ENCODE peak calls at places on chromosomes 7 and 10, in eight cellular contexts. C is heart left ventricle, D is adipocyte, X is cardiac muscle cell, I is PC-9, Z is heart right ventricle, L is spleen, T is stomach. M is an unnamed sample. For H3K4me1, the result is how much of the 10 kb centered on the place peaks cover.

GRCh38 chr7:108196004-108196403 is 65.8 kb upstream of the LAMB4 start:
- DNase-seq in L (no peak), C (no peak), I (no peak), D (peak), T (no peak), Z (no peak), X (no peak), M (no peak)

GRCh38 chr10:23390809-23391208 is 46.2 kb upstream of the C10orf67 start:
- DNase-seq in D (no peak), X (no peak), L (no peak), Z (no peak), I (no peak), T (no peak), C (no peak), M (no peak)

GRCh38 chr7:31336202-31337035 is 4.1 kb downstream of the NEUROD6 start:
- DNase-seq in Z (no peak), I (no peak), T (no peak), X (peak), C (no peak), D (no peak), L (no peak), M (no peak)

GRCh38 chr10:5155951-5156350 is 29.0 kb downstream of the AKR1C8 start:
- DNase-seq in Z (no peak), C (no peak), L (no peak), T (no peak), X (no peak), I (no peak), D (no peak), M (no peak)

GRCh38 chr7:128841961-128842673 is 11.9 kb downstream of the FLNC start:
- DNase-seq in C (no peak), T (peak), L (no peak), X (peak), D (peak), Z (peak), I (peak), M (no peak)

GRCh38 chr7:47795631-47796030 is 152.6 kb downstream of the PKD1L1 start:
- DNase-seq in C (no peak), X (no peak), I (no peak), T (no peak), D (peak), L (no peak), Z (no peak), M (no peak)

GRCh38 chr10:75211007-75211735 is 575 bp downstream of the VDAC2 start:
- DNase-seq in T (peak), C (no peak), Z (no peak), L (no peak), D (peak), X (peak), I (no peak), M (no peak)

GRCh38 chr10:112832361-112832878 is 117.6 kb upstream of the TCF7L2 start:
- DNase-seq in C (no peak), T (no peak), Z (no peak), I (peak), X (no peak), D (no peak), L (no peak), M (no peak)

GRCh38 chr10:110426294-110427153 is 71.2 kb upstream of the DUSP5 start:
- DNase-seq in X (no peak), I (no peak), L (no peak), Z (no peak), C (peak), D (peak), T (no peak), M (no peak)

GRCh38 chr7:6392712-6393666 is 54.8 kb downstream of the DAGLB start:
- DNase-seq in I (peak), D (peak), T (peak), L (peak), C (peak), X (peak), Z (peak), M (peak)

GRCh38 chr7:96121752-96122151 is 200.1 kb downstream of the SLC25A13 start:
- DNase-seq in I (no peak), X (no peak), L (no peak), Z (no peak), T (no peak), C (no peak), D (no peak), M (no peak)

GRCh38 chr7:73920406-73921134 is 59.6 kb downstream of the TMEM270 start:
- DNase-seq in I (no peak), X (no peak), T (no peak), C (no peak), L (peak), Z (no peak), D (no peak), M (no peak)

GRCh38 chr7:44964831-44965440 is 13.9 kb downstream of the MYO1G start:
- DNase-seq in D (no peak), L (no peak), C (no peak), T (no peak), X (no peak), I (no peak), Z (no peak), M (no peak)

GRCh38 chr10:93126484-93127052 is 52.9 kb downstream of the CYP26A1 start:
- DNase-seq in X (no peak), Z (no peak), C (no peak), D (no peak), T (no peak), I (no peak), L (no peak), M (no peak)

GRCh38 chr7:132836746-132837145 is 245.1 kb downstream of the CHCHD3 start:
- DNase-seq in L (no peak), I (no peak), C (no peak), T (no peak), D (no peak), Z (no peak), X (no peak), M (no peak)

GRCh38 chr10:14543048-14543903 is 212.6 kb upstream of the FRMD4A start:
- DNase-seq in I (no peak), C (peak), L (peak), Z (no peak), T (no peak), D (no peak), X (no peak), M (no peak)

GRCh38 chr7:141533149-141533949 is 17.9 kb upstream of the AGK start:
- DNase-seq in D (peak), I (peak), C (peak), T (peak), Z (peak), X (peak), L (peak), M (no peak)

GRCh38 chr10:122497241-122497640 is 35.9 kb downstream of the HTRA1 start:
- DNase-seq in L (no peak), I (no peak), D (no peak), T (no peak), X (no peak), Z (no peak), C (no peak), M (no peak)

GRCh38 chr10:132793871-132794849 is 8.2 kb upstream of the NKX6-2 start:
- DNase-seq in Z (no peak), D (no peak), I (no peak), L (no peak), X (no peak), C (no peak), T (no peak), M (no peak)

GRCh38 chr7:126689037-126689436 is 563.7 kb downstream of the GRM8 start:
- DNase-seq in C (no peak), T (no peak), Z (no peak), D (no peak), X (no peak), I (no peak), L (no peak), M (no peak)

GRCh38 chr7:115229401-115230083 is 307.6 kb downstream of the MDFIC start:
- DNase-seq in D (no peak), L (no peak), T (no peak), Z (no peak), C (no peak), X (no peak), I (no peak), M (no peak)

GRCh38 chr10:25753776-25754175 is 180.3 kb upstream of the MYO3A start:
- DNase-seq in C (no peak), D (no peak), X (no peak), L (no peak), T (no peak), Z (no peak), I (no peak), M (no peak)

GRCh38 chr7:148903504-148903903 is 19.4 kb upstream of the EZH2 start:
- DNase-seq in T (no peak), X (no peak), D (no peak), Z (no peak), C (no peak), L (no peak), I (no peak), M (no peak)

GRCh38 chr10:24561453-24561852 is 162.2 kb downstream of the ARHGAP21 start:
- DNase-seq in C (no peak), Z (no peak), L (no peak), X (no peak), I (no peak), T (no peak), D (peak), M (no peak)

GRCh38 chr10:3785849-3786290 is 861 bp upstream of the KLF6 start:
- DNase-seq in C (peak), Z (peak), X (peak), L (no peak), I (peak), D (peak), T (no peak), M (no peak)

DNA sequence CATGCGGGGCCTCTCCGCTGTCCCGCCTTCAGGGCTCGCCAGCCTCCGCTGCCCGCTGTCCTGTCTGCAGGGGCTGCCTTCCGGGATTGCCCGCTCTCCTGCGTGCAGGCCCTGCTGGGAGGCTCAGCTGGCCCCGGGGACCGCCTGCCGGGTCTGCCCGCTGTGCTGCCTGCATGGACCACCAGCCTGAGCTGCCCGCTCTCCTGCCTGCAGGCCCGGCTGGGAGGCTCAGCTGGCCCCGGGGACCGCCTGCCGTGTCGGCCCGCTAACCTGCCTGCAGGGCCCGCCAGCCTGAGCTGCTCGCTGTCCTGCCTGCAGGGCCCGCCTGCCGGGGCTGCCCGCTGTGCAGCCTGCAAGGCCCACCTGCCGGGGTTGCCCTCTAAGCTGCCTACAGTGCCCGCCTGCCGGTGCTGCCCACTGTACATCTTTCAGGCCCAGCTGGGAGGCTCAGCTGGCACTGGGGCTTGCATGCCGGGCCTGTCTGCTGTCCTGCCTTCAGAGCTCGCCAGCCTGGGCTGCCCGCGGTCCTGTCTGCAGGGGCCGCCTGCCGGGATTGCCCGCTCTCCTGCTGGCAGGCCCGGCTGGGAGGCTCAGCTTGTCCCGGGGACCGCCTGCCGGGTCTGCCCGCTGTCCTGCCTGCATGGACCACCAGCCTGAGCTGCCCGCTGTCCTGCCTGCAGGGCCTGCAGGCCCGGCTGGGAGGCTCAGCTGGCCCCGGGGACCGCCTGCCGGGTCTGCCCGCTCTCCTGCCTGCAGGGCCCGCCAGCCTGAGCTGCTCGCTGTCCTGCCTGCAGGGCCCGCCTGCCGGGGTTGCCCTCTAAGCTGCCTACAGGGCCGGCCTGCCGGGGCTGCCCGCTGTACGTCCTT is 165.1 kb downstream of the GLRX3 start:
- DNase-seq in Z (peak), C (no peak), I (no peak), D (no peak), X (no peak), L (peak), T (no peak), M (no peak)
- H3K4me3 ChIP-seq in Z (peak), C (peak), I (no peak), D (peak), X (no peak), L (peak), T (no peak), M (no peak)

DNA sequence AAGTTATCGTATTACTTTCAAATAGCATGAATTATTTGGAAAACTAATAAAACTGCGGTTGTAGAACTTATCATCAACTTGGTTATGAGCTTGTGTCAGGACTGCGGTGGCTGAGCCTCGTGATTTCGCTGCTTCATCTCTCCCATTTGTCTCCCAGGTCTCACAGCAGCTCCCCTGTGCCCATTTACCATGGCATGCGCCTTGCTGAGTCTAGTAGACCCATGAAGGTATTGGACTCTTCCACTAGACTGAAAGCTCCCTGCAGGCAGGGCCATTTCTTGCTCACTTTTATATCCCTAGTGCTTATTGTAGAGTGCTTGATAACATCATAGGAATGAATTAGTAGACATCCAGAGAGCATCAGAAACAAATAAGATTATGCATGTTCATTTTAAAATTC is 53.8 kb downstream of the CPXM2 start:
- DNase-seq in D (no peak), Z (no peak), T (no peak), C (no peak), L (no peak), I (no peak), X (no peak), M (peak)
- H3K4me1 ChIP-seq in D (under half), Z (under half), T (under half), C (under half), L (under half), I (under half), X (under half), M (under half)

DNA sequence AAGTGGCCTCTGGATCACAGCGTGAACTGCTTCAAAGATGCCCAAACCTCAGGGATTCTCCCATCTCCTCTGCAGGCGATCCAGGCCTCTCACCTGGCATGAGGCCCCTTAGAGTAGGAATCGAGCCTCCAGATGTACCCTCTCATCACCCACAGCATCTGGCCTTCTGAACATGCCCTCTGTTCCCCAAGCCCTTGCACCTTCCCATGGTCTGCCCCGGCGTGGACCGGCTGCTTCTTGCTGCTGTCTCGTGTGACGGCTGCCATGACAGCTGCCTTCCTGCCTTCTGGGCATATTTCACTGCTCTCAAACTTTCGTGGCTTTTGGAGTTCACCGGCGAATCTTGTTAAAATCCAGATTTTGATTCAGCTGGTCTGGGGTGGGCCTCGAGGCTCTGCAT is 157.2 kb upstream of the NPS start:
- DNase-seq in T (no peak), D (no peak), I (no peak), X (no peak), C (no peak), Z (no peak), L (no peak), M (no peak)
- H3K4me3 ChIP-seq in T (no peak), D (no peak), I (no peak), X (no peak), C (no peak), Z (no peak), L (no peak), M (no peak)

GRCh38 chr10:8052344-8052969 is 2.0 kb upstream of the GATA3 start:
- DNase-seq in T (no peak), X (no peak), C (no peak), D (no peak), Z (no peak), L (no peak), I (no peak), M (no peak)

GRCh38 chr10:8054243-8054497 is 318 bp upstream of the GATA3 start:
- DNase-seq in T (no peak), C (no peak), L (no peak), I (no peak), Z (no peak), D (peak), X (no peak), M (no peak)

GRCh38 chr10:8054498-8055407 is at the start of gene GATA3:
- DNase-seq in I (peak), X (peak), D (peak), C (peak), Z (peak), T (peak), L (peak), M (peak)

GRCh38 chr10:8052970-8053445 is 1.5 kb upstream of the GATA3 start:
- DNase-seq in X (no peak), T (no peak), Z (no peak), L (no peak), I (no peak), D (no peak), C (no peak), M (no peak)

DNA sequence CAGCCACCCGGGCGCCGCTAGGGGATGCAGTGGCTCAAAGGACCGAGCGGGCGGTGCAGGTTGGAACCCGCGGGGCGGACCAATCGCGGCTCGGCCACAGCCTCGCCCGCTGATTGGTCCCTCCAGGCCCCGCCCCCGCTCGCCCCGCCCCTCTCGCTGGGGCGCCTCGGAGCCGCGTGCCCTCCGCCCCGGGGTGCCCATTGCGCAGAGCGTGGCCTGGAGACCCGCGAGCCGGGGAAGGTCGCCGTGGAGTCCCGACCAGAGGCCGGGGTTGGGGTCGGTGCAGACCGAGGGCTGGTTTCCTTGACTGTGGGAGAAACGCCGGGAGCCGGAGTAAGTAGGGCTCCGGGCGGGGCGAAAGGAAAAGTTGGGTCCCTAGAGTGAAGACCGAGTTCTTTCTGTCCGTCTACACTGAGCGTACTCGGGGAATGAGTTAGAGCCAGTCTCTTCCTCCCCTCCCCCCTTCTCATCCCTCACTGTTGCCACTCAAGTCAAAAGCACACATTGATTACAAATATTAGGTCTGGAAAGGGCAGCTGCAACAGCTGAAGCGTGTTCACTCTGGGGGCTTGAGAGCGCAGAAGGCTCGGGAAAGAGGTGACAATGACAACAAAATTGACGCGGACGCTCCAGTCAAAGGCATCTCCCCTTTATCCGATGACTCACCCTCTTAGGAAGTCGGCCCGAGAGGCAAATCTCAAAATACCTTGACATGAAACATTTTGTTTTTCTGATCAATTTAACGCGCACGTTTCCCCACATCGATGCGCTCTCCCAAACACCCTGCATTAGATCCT is 844 bp upstream of the GATA3 start:
- DNase-seq in D (peak), C (peak), L (peak), T (peak), I (peak), Z (peak), X (peak), M (peak)
- H3K4me1 ChIP-seq in D (under half), C (half or more), L (half or more), T (half or more), I (under half), Z (half or more), X (under half), M (under half)

GRCh38 chr10:124918906-124919305 is 23.0 kb upstream of the ZRANB1 start:
- DNase-seq in L (no peak), T (no peak), C (no peak), I (no peak), D (peak), X (no peak), Z (no peak), M (no peak)
- H3K4me3 ChIP-seq in L (no peak), T (peak), C (peak), I (peak), D (peak), X (no peak), Z (no peak), M (no peak)

GRCh38 chr7:105112440-105113418 is 98.7 kb downstream of the KMT2E start:
- DNase-seq in C (no peak), L (no peak), X (no peak), T (peak), I (no peak), D (no peak), Z (no peak), M (no peak)
- H3K4me1 ChIP-seq in C (under half), L (under half), X (under half), T (under half), I (under half), D (under half), Z (under half), M (under half)

DNA sequence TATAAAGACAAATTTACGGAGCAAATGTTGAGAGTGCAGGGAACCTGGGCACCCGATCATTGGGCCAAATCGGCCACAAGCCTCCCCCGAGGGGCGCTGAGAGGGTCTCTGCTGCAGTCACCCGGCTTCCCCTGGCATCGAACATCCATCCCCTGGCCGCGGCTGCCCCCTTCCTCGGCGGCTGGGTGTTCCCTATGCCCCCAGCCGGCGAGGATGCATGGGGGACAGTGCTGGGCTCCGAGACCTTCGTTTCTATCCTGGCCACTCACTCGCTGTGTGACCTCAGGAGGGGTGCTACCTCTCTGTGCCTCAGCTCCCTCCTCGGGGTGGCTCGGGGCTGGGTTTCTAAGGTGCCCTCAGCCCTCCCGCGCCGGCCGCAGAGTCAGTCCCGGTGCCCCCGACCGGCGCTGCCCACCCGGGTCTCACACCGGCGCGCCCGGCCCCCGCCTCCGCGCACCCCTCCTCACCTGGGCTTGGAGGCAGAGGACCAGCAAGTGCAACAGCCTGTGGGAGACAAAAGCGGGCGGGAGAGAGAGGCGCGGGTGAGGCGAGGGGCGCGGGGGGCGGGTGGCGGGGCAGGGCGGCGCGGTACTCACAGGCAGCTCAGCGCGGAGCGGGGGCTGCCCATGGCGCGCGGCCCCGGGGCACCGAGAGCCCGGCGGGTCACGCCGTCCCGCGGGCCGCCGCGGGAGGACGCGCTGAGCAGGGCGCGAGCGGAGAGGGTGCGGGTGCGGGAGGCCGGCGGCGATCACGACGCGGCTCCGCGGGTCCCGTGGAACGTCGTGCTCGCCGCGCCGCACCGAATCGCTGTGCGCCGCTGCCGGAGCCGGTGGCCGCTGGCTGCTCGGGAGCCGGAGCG is at the start of gene FGF8:
- DNase-seq in D (peak), T (peak), X (peak), I (no peak), Z (no peak), C (no peak), L (no peak), M (no peak)
- H3K4me3 ChIP-seq in D (no peak), T (peak), X (peak), I (no peak), Z (no peak), C (peak), L (peak), M (peak)

GRCh38 chr7:100604078-100604975 is 2.2 kb downstream of the PCOLCE start:
- DNase-seq in D (peak), L (peak), Z (peak), C (peak), I (peak), X (peak), T (peak), M (peak)
- H3K4me1 ChIP-seq in D (under half), L (under half), Z (under half), C (under half), I (under half), X (under half), T (under half), M (under half)